ENCODE peak calls at places on chromosomes 3 and 15, in seven cellular contexts. W is left ventricle myocardium inferior, D is OCI-LY7, E is adrenal gland, C is lung, A is upper lobe of right lung, H is kidney. T is an unnamed sample. For H3K4me1, the result is how much of the 10 kb centered on the place peaks cover.

GRCh38 chr3:15174953-15175352 is 31.1 kb upstream of the CAPN7 start:
- DNase-seq in A (no peak), H (no peak), D (no peak), C (no peak), E (no peak), W (no peak), T (no peak)

GRCh38 chr3:52430416-52430810 is 14.5 kb downstream of the SEMA3G start:
- DNase-seq in A (no peak), C (no peak), E (peak), D (no peak), W (peak), H (peak), T (no peak)

GRCh38 chr15:78263351-78263781 is 996 bp upstream of the DNAJA4 start:
- DNase-seq in A (no peak), W (no peak), H (no peak), E (no peak), C (no peak), D (no peak), T (no peak)

GRCh38 chr15:101028772-101029438 is 109.7 kb downstream of the LRRK1 start:
- DNase-seq in E (no peak), A (peak), W (no peak), C (peak), H (peak), D (no peak), T (no peak)

GRCh38 chr3:124846189-124846588 is 41.0 kb downstream of the ITGB5 start:
- DNase-seq in A (no peak), W (no peak), E (peak), H (no peak), C (no peak), D (no peak), T (no peak)

GRCh38 chr15:56038015-56038414 is 44.6 kb upstream of the NEDD4 start:
- DNase-seq in D (peak), W (no peak), E (no peak), A (no peak), H (no peak), C (no peak), T (no peak)

GRCh38 chr3:46863261-46863782 is at the start of gene MYL3:
- DNase-seq in C (no peak), D (no peak), E (peak), W (peak), A (peak), H (peak), T (peak)

GRCh38 chr15:90044916-90045371 is 43.8 kb downstream of the ZNF710 start:
- DNase-seq in D (no peak), E (no peak), W (no peak), H (no peak), C (no peak), A (no peak), T (no peak)

GRCh38 chr3:189383630-189384029 is 211.9 kb downstream of the TPRG1 start:
- DNase-seq in D (no peak), H (no peak), E (no peak), A (no peak), W (no peak), C (no peak), T (no peak)
- TF ChIP-seq CTCF in D (no peak), H (no peak), E (no peak), A (no peak), W (no peak), C (no peak), T (no peak)

DNA sequence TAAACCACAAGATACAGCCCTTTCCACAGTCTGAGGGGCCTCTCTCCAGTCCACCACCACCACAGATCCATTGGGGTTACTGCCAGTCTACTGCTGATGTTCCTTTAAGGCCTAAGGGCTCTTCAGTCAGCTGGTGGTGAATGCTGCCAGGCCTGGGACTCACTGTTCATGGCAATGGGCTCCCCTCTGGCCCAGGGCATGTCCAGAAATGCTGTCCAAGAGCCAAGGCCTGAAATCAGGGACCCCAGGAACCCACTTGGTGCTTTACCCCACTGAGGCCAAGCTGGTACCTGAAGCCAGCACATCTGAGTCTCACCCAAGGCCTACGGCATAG is 128.6 kb upstream of the CBLB start:
- DNase-seq in W (no peak), E (no peak), C (no peak), D (no peak), H (no peak), A (no peak), T (no peak)
- H3K4me3 ChIP-seq in W (no peak), E (no peak), C (no peak), D (no peak), H (no peak), A (no peak), T (no peak)

GRCh38 chr3:56595956-56596355 is 39.0 kb downstream of the CCDC66 start:
- DNase-seq in W (no peak), A (no peak), E (no peak), D (no peak), H (no peak), C (no peak), T (no peak)
- H3K4me1 ChIP-seq in W (under half), A (under half), E (under half), D (under half), H (under half), C (under half), T (under half)

GRCh38 chr3:114827495-114827894 is 319.6 kb downstream of the ZBTB20 start:
- DNase-seq in E (no peak), C (no peak), D (peak), H (no peak), A (no peak), W (no peak), T (peak)
- TF ChIP-seq CTCF in E (peak), C (peak), D (peak), H (peak), A (peak), W (peak), T (peak)

GRCh38 chr3:89440351-89440750 is 332.9 kb downstream of the EPHA3 start:
- DNase-seq in E (no peak), H (no peak), W (no peak), C (no peak), A (no peak), D (no peak), T (no peak)

GRCh38 chr3:89434621-89435380 is 327.4 kb downstream of the EPHA3 start:
- DNase-seq in W (no peak), A (no peak), D (no peak), H (no peak), C (no peak), E (no peak), T (no peak)
- H3K4me3 ChIP-seq in W (no peak), A (no peak), D (no peak), H (no peak), C (no peak), E (no peak), T (no peak)

DNA sequence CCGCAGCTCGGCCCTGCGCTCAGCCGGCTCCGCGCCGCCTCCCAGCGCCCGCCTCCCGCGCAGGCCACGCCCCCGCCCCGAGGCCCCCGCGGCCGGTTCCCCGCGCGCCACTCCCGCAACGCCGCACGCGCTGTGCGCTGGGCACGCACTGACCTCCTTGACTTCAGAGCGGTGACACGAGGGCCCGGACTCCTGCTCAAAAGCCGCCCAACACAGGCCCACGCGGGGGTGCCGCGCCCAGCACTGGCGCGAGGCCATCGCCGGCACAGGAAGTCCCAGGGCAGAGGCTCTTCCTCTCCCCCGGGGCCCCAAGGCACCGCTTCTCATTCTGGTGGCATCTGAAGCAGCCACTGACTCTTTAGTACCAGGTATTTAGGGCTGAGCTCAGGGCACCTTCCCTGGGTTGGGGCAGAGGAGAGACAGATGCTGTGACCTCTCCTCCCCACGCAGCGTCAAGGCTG is 12.4 kb downstream of the TNK2 start:
- DNase-seq in D (peak), E (peak), W (peak), C (peak), A (peak), H (peak), T (no peak)
- H3K4me1 ChIP-seq in D (half or more), E (under half), W (half or more), C (under half), A (half or more), H (under half), T (under half)

DNA sequence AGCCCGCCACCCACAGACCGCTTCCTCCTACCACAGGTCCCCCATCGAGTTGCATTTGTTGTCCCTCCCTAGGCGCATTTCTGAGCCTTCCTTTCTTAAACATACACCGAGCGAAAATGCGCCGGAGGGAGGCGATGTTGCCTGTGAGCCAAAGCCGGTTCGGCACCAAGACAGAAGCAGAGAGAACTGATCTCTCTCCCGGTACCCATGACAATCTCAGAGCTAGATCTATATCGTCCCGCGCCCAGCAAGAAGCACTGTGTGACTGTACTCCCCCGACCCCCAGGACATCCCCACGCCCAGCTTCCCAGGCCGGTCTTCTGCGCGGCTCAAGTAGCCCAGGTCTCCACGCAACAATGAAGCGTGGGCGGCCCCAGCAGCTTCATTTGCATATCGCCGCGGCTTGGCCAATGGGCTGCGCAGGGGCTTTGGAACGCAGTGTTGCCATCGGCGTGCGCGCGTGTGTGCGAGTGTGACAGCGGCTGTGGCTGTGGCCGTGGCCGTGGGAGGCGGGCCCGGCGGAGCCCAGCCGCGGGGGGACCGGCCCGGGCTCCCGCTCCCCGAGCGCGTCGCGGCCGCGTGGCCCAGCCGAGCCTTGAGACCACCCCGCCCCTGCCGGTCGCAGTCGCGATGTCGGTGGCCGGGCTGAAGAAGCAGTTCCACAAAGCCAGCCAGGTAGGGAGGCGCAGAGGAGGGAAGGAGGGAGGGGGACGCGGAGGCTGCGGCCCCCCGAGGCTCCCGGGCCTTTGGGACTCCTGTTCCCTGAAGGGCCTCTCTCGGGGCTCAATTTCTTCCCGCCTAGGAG is at the start of gene SH3GL3:
- DNase-seq in H (peak), W (peak), E (peak), D (no peak), A (peak), C (peak), T (no peak)
- TF ChIP-seq CTCF in H (no peak), W (peak), E (no peak), D (no peak), A (peak), C (no peak), T (no peak)

GRCh38 chr3:64344721-64345207 is 119.5 kb upstream of the PRICKLE2 start:
- DNase-seq in E (no peak), C (no peak), H (no peak), A (no peak), D (no peak), W (no peak), T (peak)
- H3K4me3 ChIP-seq in E (no peak), C (no peak), H (no peak), A (no peak), D (no peak), W (no peak), T (no peak)

GRCh38 chr3:197344582-197345318 is 46.3 kb upstream of the DLG1 start:
- DNase-seq in C (no peak), W (no peak), E (no peak), D (no peak), H (no peak), A (no peak), T (no peak)
- H3K4me1 ChIP-seq in C (under half), W (under half), E (under half), D (under half), H (under half), A (under half), T (under half)

GRCh38 chr15:93330862-93331544 is 242.0 kb upstream of the RGMA start:
- DNase-seq in C (no peak), D (no peak), W (no peak), E (no peak), A (no peak), H (no peak), T (no peak)

GRCh38 chr15:93331545-93332117 is 242.6 kb upstream of the RGMA start:
- DNase-seq in W (no peak), D (no peak), A (no peak), E (no peak), C (no peak), H (no peak), T (no peak)

DNA sequence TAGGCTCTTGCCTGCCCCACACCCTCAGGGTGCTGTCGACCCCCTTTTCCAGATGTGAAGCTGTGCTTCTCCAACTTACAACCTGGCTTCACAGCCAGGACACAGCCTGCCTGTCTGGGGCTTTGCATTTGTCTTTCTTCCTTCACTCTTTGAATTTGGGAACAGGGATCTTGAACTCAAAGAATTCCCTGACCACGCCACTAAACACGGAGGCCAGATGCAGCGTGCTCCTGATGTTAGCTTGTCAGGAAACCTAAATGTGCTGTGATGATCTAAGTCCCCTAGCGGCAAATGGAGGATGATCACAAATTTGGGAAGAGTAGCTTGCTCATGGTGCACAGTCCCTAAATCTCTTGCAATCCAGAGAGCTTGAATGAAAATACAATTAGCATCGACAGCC is 244.8 kb upstream of the RGMA start:
- DNase-seq in W (no peak), D (no peak), H (no peak), E (no peak), C (no peak), A (no peak), T (no peak)
- TF ChIP-seq CTCF in W (peak), D (no peak), H (no peak), E (peak), C (no peak), A (peak), T (peak)